ENCODE peak calls at places on chromosomes 16 and 17, in eight cellular contexts. D is AG04450; Y is thoracic aorta; W is body of pancreas; K is CD4-positive, alpha-beta T cell; J is OCI-LY7; V is pancreas; R is A673. X is an unnamed sample.

GRCh38 chr17:10767237-10767636 is 36.7 kb downstream of the TMEM238L start:
- DNase-seq in D (no peak), Y (no peak), W (no peak), K (no peak), J (no peak), V (no peak), R (no peak), X (no peak)

GRCh38 chr16:89412811-89413210 is 77.5 kb downstream of the ANKRD11 start:
- DNase-seq in D (no peak), Y (no peak), W (no peak), K (no peak), J (no peak), V (no peak), R (no peak), X (peak; percentile 50)

GRCh38 chr16:88773812-88774291 is 11.2 kb downstream of the PIEZO1 start:
- DNase-seq in D (no peak), Y (no peak), W (peak; percentile 36), K (no peak), J (no peak), V (no peak), R (no peak), X (peak; percentile 79)

GRCh38 chr16:87561200-87562105 is 40.9 kb upstream of the JPH3 start:
- DNase-seq in D (no peak), Y (no peak), W (no peak), K (no peak), J (no peak), V (no peak), R (no peak), X (no peak)

GRCh38 chr16:67676939-67677338 is 10.3 kb downstream of the C16orf86 start:
- DNase-seq in D (no peak), Y (no peak), W (no peak), K (no peak), J (no peak), V (no peak), R (no peak), X (no peak)

GRCh38 chr16:89257281-89257731 is 39.8 kb downstream of the ZNF778 start:
- DNase-seq in D (no peak), Y (no peak), W (no peak), K (no peak), J (no peak), V (no peak), R (peak; percentile 33), X (no peak)

GRCh38 chr16:84503751-84504395 is 586 bp downstream of the MEAK7 start:
- DNase-seq in D (no peak), Y (no peak), W (no peak), K (no peak), J (no peak), V (no peak), R (no peak), X (no peak)

GRCh38 chr17:57132663-57133062 is 47.6 kb downstream of the AKAP1 start:
- DNase-seq in D (no peak), Y (no peak), W (no peak), K (no peak), J (peak; percentile 23), V (no peak), R (no peak), X (no peak)

GRCh38 chr17:2251098-2251497 is 52.5 kb downstream of the SMG6 start:
- DNase-seq in D (no peak), Y (no peak), W (no peak), K (no peak), J (no peak), V (no peak), R (no peak), X (no peak)

GRCh38 chr17:9239260-9239820 is 218.0 kb downstream of the NTN1 start:
- DNase-seq in D (no peak), Y (no peak), W (peak; percentile 31), K (no peak), J (no peak), V (peak; percentile 37), R (no peak), X (peak; percentile 33)

GRCh38 chr17:64357191-64357981 is 33.3 kb downstream of the PECAM1 start:
- DNase-seq in D (peak; percentile 93), Y (no peak), W (peak; percentile 59), K (no peak), J (no peak), V (no peak), R (no peak), X (peak; percentile 58)

GRCh38 chr16:54374136-54374535 is 87.5 kb upstream of the IRX3 start:
- DNase-seq in D (no peak), Y (no peak), W (no peak), K (no peak), J (no peak), V (no peak), R (no peak), X (no peak)

GRCh38 chr16:85395913-85396878 is 216.9 kb upstream of the GSE1 start:
- DNase-seq in D (no peak), Y (no peak), W (no peak), K (no peak), J (no peak), V (no peak), R (peak; percentile 50), X (no peak)

GRCh38 chr16:57566436-57566835 is 24.0 kb downstream of the ADGRG5 start:
- DNase-seq in D (no peak), Y (no peak), W (no peak), K (no peak), J (no peak), V (no peak), R (no peak), X (no peak)

DNA sequence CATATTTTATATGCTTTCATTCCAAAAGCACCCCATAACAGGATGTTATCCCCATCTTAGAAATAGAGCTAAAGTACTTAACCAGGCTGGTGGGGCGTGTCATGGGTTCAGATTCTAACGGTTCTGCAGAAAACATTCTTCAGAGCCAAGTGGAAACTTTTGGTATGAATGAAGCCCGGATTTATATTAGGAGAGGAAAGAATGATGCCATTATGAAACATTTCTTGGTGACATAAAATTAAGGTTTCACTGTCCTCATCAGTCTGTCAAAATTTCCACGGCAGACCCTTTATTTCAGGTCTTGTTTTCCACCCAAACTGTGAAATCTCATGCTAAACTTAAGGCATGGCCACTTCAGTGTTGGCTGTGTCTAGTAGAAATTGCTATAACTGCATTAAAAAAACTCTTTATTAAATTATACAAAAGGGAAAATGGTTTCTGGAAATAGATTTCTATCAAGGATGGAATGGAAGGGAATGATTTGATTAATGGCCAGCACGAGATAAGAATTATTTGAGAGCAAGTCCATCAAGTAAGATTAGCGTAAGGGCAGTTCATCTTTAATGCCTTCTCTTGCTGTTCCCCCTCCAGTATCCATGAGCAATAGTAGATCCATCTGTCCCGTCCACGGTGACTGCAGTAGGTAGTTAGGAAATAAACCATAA is 11.7 kb downstream of the PRKCA start:
- DNase-seq in D (no peak), Y (no peak), W (no peak), K (no peak), J (no peak), V (no peak), R (no peak), X (no peak)
- H3K27ac ChIP-seq in D (no peak overlapping the region), Y (no peak overlapping the region), W (no peak overlapping the region), K (no peak overlapping the region), J (no peak overlapping the region), V (no peak overlapping the region), R (no peak overlapping the region), X (no peak overlapping the region)

GRCh38 chr16:19960183-19960582 is 75.5 kb upstream of the GPRC5B start:
- DNase-seq in D (no peak), Y (no peak), W (no peak), K (no peak), J (no peak), V (no peak), R (no peak), X (no peak)
- TF ChIP-seq CTCF in D (no peak), Y (no peak), W (no peak), K (no peak), J (no peak), V (no peak), R (no peak), X (no peak)

GRCh38 chr16:26735521-26735920 is 331.2 kb upstream of the C16orf82 start:
- DNase-seq in D (no peak), Y (no peak), W (no peak), K (no peak), J (no peak), V (no peak), R (no peak), X (no peak)

GRCh38 chr16:26736084-26736483 is 330.6 kb upstream of the C16orf82 start:
- DNase-seq in D (no peak), Y (no peak), W (no peak), K (no peak), J (no peak), V (no peak), R (no peak), X (no peak)

GRCh38 chr16:26742040-26742439 is 324.7 kb upstream of the C16orf82 start:
- DNase-seq in D (no peak), Y (no peak), W (no peak), K (no peak), J (no peak), V (no peak), R (no peak), X (no peak)

GRCh38 chr16:26740771-26741170 is 326.0 kb upstream of the C16orf82 start:
- DNase-seq in D (no peak), Y (no peak), W (no peak), K (no peak), J (no peak), V (no peak), R (no peak), X (no peak)
- H3K27ac ChIP-seq in D (no peak overlapping the region), Y (no peak overlapping the region), W (no peak overlapping the region), K (no peak overlapping the region), J (no peak overlapping the region), V (no peak overlapping the region), R (no peak overlapping the region), X (no peak overlapping the region)

GRCh38 chr17:62110923-62111484 is 45.9 kb upstream of the MED13 start:
- DNase-seq in D (no peak), Y (no peak), W (no peak), K (no peak), J (no peak), V (no peak), R (no peak), X (no peak)

GRCh38 chr17:62109924-62110323 is 44.8 kb upstream of the MED13 start:
- DNase-seq in D (no peak), Y (no peak), W (no peak), K (no peak), J (no peak), V (no peak), R (no peak), X (no peak)

GRCh38 chr17:62105861-62106260 is 40.8 kb upstream of the MED13 start:
- DNase-seq in D (no peak), Y (no peak), W (peak; percentile 51), K (no peak), J (no peak), V (peak; percentile 23), R (no peak), X (no peak)

GRCh38 chr17:62111562-62112180 is 46.6 kb upstream of the MED13 start:
- DNase-seq in D (no peak), Y (no peak), W (no peak), K (no peak), J (no peak), V (no peak), R (no peak), X (no peak)

DNA sequence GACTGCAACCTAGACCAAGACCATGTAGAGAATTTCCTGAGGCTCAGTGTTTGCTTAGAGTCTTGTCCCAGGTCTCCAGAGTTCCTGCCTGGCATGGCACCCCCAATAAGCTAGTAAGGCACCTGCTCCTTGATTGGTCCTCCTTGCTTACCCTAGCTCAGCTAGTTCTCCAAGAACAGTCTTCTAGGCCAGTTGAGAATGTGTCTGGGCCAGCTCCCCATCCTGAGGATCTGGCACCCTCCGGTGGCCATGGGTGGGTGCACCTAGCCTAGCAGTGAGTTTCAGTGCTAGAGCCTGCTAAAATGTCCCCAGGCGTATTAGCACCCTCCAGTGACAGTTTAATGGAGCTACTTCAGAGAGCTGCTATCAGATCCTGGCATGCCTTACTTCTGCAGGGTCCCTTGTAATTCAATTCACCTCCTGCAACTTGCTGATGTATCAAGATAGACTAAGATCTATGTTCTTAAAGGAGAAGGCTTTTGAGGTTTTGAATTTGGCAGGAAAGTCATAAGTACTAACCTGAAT is 44.4 kb upstream of the MED13 start:
- DNase-seq in D (peak; percentile 10), Y (no peak), W (peak; percentile 88), K (peak; percentile 13), J (peak; percentile 72), V (peak; percentile 76), R (peak; percentile 86), X (no peak)
- TF ChIP-seq CTCF in D (peak; percentile 62), Y (no peak), W (peak; percentile 81), K (no peak), J (peak; percentile 87), V (peak; percentile 77), R (peak; percentile 85), X (peak; percentile 22)

X was measured in heart right ventricle.